ENCODE peak calls at places on chromosome X, in five cellular contexts. One of them, this sample, is unnamed. For H3K27me3, the result is how much of the 10 kb centered on the place peaks cover.

GRCh38 chrX:46165866-46166265 is 379.4 kb downstream of the ZNF674 start:
- DNase-seq in endothelial cell of umbilical vein: no peak
- DNase-seq in CD8-positive, alpha-beta memory T cell: no peak
- DNase-seq in transverse colon: no peak
- DNase-seq in mammary epithelial cell: no peak
- DNase-seq in this sample: no peak

GRCh38 chrX:150099316-150099715 is 161.0 kb upstream of the EOLA2 start:
- DNase-seq in transverse colon: no peak
- DNase-seq in endothelial cell of umbilical vein: peak
- DNase-seq in CD8-positive, alpha-beta memory T cell: no peak
- DNase-seq in mammary epithelial cell: no peak
- DNase-seq in this sample: no peak

GRCh38 chrX:49220100-49220499 is 13.0 kb downstream of the CACNA1F start:
- DNase-seq in CD8-positive, alpha-beta memory T cell: no peak
- DNase-seq in endothelial cell of umbilical vein: no peak
- DNase-seq in mammary epithelial cell: no peak
- DNase-seq in transverse colon: no peak
- DNase-seq in this sample: no peak

GRCh38 chrX:123873956-123874355 is 14.1 kb downstream of the XIAP start:
- DNase-seq in endothelial cell of umbilical vein: peak
- DNase-seq in mammary epithelial cell: no peak
- DNase-seq in CD8-positive, alpha-beta memory T cell: no peak
- DNase-seq in transverse colon: no peak
- DNase-seq in this sample: no peak

GRCh38 chrX:28802625-28803024 is 215.4 kb downstream of the IL1RAPL1 start:
- DNase-seq in endothelial cell of umbilical vein: peak
- DNase-seq in CD8-positive, alpha-beta memory T cell: no peak
- DNase-seq in transverse colon: no peak
- DNase-seq in mammary epithelial cell: no peak
- DNase-seq in this sample: no peak

GRCh38 chrX:84188320-84188834 is 378 bp upstream of the RPS6KA6 start:
- DNase-seq in transverse colon: peak
- DNase-seq in mammary epithelial cell: peak
- DNase-seq in endothelial cell of umbilical vein: peak
- DNase-seq in CD8-positive, alpha-beta memory T cell: peak
- DNase-seq in this sample: peak

GRCh38 chrX:72046447-72046846 is 85.3 kb downstream of the RTL5 start:
- DNase-seq in transverse colon: no peak
- DNase-seq in CD8-positive, alpha-beta memory T cell: no peak
- DNase-seq in mammary epithelial cell: no peak
- DNase-seq in endothelial cell of umbilical vein: peak
- DNase-seq in this sample: no peak

GRCh38 chrX:110001702-110002299 is 1.1 kb upstream of the TMEM164 start:
- DNase-seq in CD8-positive, alpha-beta memory T cell: no peak
- DNase-seq in endothelial cell of umbilical vein: no peak
- DNase-seq in transverse colon: no peak
- DNase-seq in mammary epithelial cell: no peak
- DNase-seq in this sample: peak

GRCh38 chrX:16990839-16991238 is 44.4 kb downstream of the REPS2 start:
- DNase-seq in mammary epithelial cell: no peak
- DNase-seq in CD8-positive, alpha-beta memory T cell: no peak
- DNase-seq in transverse colon: no peak
- DNase-seq in endothelial cell of umbilical vein: no peak
- DNase-seq in this sample: no peak

GRCh38 chrX:16992411-16992810 is 46.0 kb downstream of the REPS2 start:
- DNase-seq in CD8-positive, alpha-beta memory T cell: no peak
- DNase-seq in endothelial cell of umbilical vein: no peak
- DNase-seq in transverse colon: no peak
- DNase-seq in mammary epithelial cell: no peak
- DNase-seq in this sample: no peak

GRCh38 chrX:16992902-16993301 is 46.4 kb downstream of the REPS2 start:
- DNase-seq in endothelial cell of umbilical vein: no peak
- DNase-seq in transverse colon: peak
- DNase-seq in CD8-positive, alpha-beta memory T cell: no peak
- DNase-seq in mammary epithelial cell: no peak
- DNase-seq in this sample: no peak

GRCh38 chrX:16986169-16986568 is 39.7 kb downstream of the REPS2 start:
- DNase-seq in CD8-positive, alpha-beta memory T cell: no peak
- DNase-seq in mammary epithelial cell: no peak
- DNase-seq in endothelial cell of umbilical vein: no peak
- DNase-seq in transverse colon: no peak
- DNase-seq in this sample: no peak

DNA sequence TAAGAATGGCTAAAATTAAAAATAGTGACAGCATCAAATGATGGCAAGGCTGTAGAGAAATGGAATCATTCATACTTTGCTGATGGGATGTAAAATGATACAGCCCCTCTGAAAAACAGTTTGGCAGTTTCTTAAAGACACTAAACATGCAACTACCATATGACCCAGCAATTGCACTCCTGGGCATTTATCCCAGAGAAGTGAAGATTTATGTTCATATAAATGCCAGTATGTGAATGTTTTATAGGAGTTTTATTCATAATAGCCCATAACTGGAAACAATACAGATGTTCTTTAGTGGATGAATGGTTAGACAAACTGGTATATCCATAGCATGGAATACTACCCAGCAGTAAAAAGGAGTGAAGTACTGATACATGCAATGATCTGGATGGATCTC is 43.3 kb downstream of the REPS2 start:
- DNase-seq in CD8-positive, alpha-beta memory T cell: no peak
- DNase-seq in endothelial cell of umbilical vein: no peak
- DNase-seq in transverse colon: no peak
- DNase-seq in mammary epithelial cell: no peak
- DNase-seq in this sample: no peak
- H3K27me3 ChIP-seq in CD8-positive, alpha-beta memory T cell: under half
- H3K27me3 ChIP-seq in endothelial cell of umbilical vein: under half
- H3K27me3 ChIP-seq in transverse colon: under half
- H3K27me3 ChIP-seq in mammary epithelial cell: under half
- H3K27me3 ChIP-seq in this sample: under half

GRCh38 chrX:40084471-40084870 is 13.3 kb downstream of the BCOR start:
- DNase-seq in endothelial cell of umbilical vein: no peak
- DNase-seq in mammary epithelial cell: no peak
- DNase-seq in CD8-positive, alpha-beta memory T cell: no peak
- DNase-seq in transverse colon: no peak
- DNase-seq in this sample: no peak

GRCh38 chrX:40083979-40084359 is 13.8 kb downstream of the BCOR start:
- DNase-seq in CD8-positive, alpha-beta memory T cell: no peak
- DNase-seq in endothelial cell of umbilical vein: no peak
- DNase-seq in mammary epithelial cell: no peak
- DNase-seq in transverse colon: no peak
- DNase-seq in this sample: no peak

GRCh38 chrX:40085714-40086113 is 12.0 kb downstream of the BCOR start:
- DNase-seq in CD8-positive, alpha-beta memory T cell: no peak
- DNase-seq in transverse colon: no peak
- DNase-seq in mammary epithelial cell: no peak
- DNase-seq in endothelial cell of umbilical vein: no peak
- DNase-seq in this sample: no peak

GRCh38 chrX:40086569-40087335 is 11.0 kb downstream of the BCOR start:
- DNase-seq in CD8-positive, alpha-beta memory T cell: no peak
- DNase-seq in mammary epithelial cell: no peak
- DNase-seq in endothelial cell of umbilical vein: no peak
- DNase-seq in transverse colon: no peak
- DNase-seq in this sample: peak

GRCh38 chrX:40085086-40085551 is 12.6 kb downstream of the BCOR start:
- DNase-seq in transverse colon: no peak
- DNase-seq in endothelial cell of umbilical vein: peak
- DNase-seq in mammary epithelial cell: no peak
- DNase-seq in CD8-positive, alpha-beta memory T cell: no peak
- DNase-seq in this sample: no peak
- H3K27me3 ChIP-seq in transverse colon: under half
- H3K27me3 ChIP-seq in endothelial cell of umbilical vein: under half
- H3K27me3 ChIP-seq in mammary epithelial cell: under half
- H3K27me3 ChIP-seq in CD8-positive, alpha-beta memory T cell: under half
- H3K27me3 ChIP-seq in this sample: under half

DNA sequence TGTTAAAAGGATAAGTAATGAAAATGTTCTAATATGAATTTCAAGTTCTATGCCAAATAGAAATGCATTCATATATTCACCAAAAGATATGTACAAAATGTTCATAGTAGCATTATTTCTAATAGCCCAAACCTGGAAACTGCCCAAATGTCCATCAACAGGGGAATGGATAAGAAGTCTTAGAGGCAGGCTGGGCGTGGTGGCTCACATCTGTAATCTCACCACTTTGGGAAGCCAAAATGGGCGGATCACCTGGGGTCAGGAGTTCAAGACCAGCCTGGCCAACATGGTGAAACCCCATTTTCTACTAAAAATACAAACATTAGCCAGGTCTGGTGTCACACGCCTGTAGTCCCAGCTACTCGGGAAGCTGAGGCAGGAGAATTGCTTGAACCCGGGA is 2.3 kb upstream of the HPRT1 start:
- DNase-seq in mammary epithelial cell: no peak
- DNase-seq in CD8-positive, alpha-beta memory T cell: no peak
- DNase-seq in endothelial cell of umbilical vein: no peak
- DNase-seq in transverse colon: no peak
- DNase-seq in this sample: no peak
- H3K27me3 ChIP-seq in mammary epithelial cell: under half
- H3K27me3 ChIP-seq in CD8-positive, alpha-beta memory T cell: under half
- H3K27me3 ChIP-seq in endothelial cell of umbilical vein: under half
- H3K27me3 ChIP-seq in transverse colon: under half
- H3K27me3 ChIP-seq in this sample: under half

DNA sequence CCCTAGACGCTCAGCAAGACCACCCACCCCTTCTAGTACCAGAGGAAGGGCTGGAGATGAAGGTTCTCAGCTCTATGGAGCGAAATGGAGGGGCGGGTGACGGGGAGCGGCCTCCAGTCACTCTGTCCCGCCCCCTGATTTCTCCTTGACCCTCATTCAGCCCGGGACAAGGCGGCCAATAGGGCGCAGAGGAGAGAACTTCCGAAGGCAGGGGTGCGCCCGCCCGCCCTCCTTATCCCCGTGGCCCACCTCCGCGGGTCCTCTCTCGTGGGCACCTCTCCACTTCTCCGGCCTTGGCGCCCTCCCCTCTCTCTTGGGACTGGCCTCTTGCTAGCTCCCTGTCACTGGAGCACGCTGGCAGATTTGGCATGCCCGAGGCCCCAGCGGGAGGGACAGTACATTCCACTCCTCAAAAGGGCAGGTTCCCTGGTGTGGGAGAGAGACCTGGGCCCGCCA is 1.1 kb upstream of the SEPTIN6 start:
- DNase-seq in endothelial cell of umbilical vein: no peak
- DNase-seq in mammary epithelial cell: no peak
- DNase-seq in transverse colon: peak
- DNase-seq in CD8-positive, alpha-beta memory T cell: no peak
- DNase-seq in this sample: peak
- H3K27me3 ChIP-seq in endothelial cell of umbilical vein: under half
- H3K27me3 ChIP-seq in mammary epithelial cell: under half
- H3K27me3 ChIP-seq in transverse colon: under half
- H3K27me3 ChIP-seq in CD8-positive, alpha-beta memory T cell: under half
- H3K27me3 ChIP-seq in this sample: under half

GRCh38 chrX:47179221-47179927 is 14.3 kb upstream of the UBA1 start:
- DNase-seq in endothelial cell of umbilical vein: no peak
- DNase-seq in CD8-positive, alpha-beta memory T cell: no peak
- DNase-seq in transverse colon: no peak
- DNase-seq in mammary epithelial cell: peak
- DNase-seq in this sample: no peak

GRCh38 chrX:47178337-47178736 is 15.3 kb upstream of the UBA1 start:
- DNase-seq in CD8-positive, alpha-beta memory T cell: no peak
- DNase-seq in transverse colon: no peak
- DNase-seq in mammary epithelial cell: no peak
- DNase-seq in endothelial cell of umbilical vein: no peak
- DNase-seq in this sample: no peak

GRCh38 chrX:47181301-47181700 is 12.3 kb upstream of the UBA1 start:
- DNase-seq in transverse colon: no peak
- DNase-seq in mammary epithelial cell: no peak
- DNase-seq in CD8-positive, alpha-beta memory T cell: no peak
- DNase-seq in endothelial cell of umbilical vein: no peak
- DNase-seq in this sample: no peak

GRCh38 chrX:47180346-47180745 is 13.3 kb upstream of the UBA1 start:
- DNase-seq in transverse colon: no peak
- DNase-seq in endothelial cell of umbilical vein: no peak
- DNase-seq in mammary epithelial cell: no peak
- DNase-seq in CD8-positive, alpha-beta memory T cell: no peak
- DNase-seq in this sample: no peak

DNA sequence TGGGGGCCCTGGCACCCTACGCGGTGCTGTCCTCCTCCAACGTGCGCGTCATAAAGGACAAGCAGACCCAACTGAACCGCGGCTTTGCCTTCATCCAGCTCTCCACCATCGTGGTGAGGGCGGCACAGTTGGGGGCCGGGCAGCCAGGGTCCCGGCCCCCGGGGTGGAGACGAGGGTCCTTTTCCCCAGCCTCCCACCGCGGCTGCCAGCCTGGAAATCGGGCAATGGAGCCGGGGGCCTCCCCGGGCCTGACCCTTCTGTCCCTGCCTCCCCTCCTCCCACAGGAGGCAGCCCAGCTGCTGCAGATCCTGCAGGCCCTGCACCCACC is 13.7 kb upstream of the UBA1 start:
- DNase-seq in mammary epithelial cell: no peak
- DNase-seq in endothelial cell of umbilical vein: no peak
- DNase-seq in transverse colon: no peak
- DNase-seq in CD8-positive, alpha-beta memory T cell: no peak
- DNase-seq in this sample: no peak
- H3K27me3 ChIP-seq in mammary epithelial cell: under half
- H3K27me3 ChIP-seq in endothelial cell of umbilical vein: under half
- H3K27me3 ChIP-seq in transverse colon: under half
- H3K27me3 ChIP-seq in CD8-positive, alpha-beta memory T cell: under half
- H3K27me3 ChIP-seq in this sample: under half

GRCh38 chrX:65194547-65194946 is 218.3 kb upstream of the ZC4H2 start:
- DNase-seq in CD8-positive, alpha-beta memory T cell: no peak
- DNase-seq in mammary epithelial cell: no peak
- DNase-seq in endothelial cell of umbilical vein: no peak
- DNase-seq in transverse colon: no peak
- DNase-seq in this sample: no peak

GRCh38 chrX:65195621-65196020 is 219.4 kb upstream of the ZC4H2 start:
- DNase-seq in mammary epithelial cell: no peak
- DNase-seq in transverse colon: peak
- DNase-seq in CD8-positive, alpha-beta memory T cell: no peak
- DNase-seq in endothelial cell of umbilical vein: no peak
- DNase-seq in this sample: no peak

DNA sequence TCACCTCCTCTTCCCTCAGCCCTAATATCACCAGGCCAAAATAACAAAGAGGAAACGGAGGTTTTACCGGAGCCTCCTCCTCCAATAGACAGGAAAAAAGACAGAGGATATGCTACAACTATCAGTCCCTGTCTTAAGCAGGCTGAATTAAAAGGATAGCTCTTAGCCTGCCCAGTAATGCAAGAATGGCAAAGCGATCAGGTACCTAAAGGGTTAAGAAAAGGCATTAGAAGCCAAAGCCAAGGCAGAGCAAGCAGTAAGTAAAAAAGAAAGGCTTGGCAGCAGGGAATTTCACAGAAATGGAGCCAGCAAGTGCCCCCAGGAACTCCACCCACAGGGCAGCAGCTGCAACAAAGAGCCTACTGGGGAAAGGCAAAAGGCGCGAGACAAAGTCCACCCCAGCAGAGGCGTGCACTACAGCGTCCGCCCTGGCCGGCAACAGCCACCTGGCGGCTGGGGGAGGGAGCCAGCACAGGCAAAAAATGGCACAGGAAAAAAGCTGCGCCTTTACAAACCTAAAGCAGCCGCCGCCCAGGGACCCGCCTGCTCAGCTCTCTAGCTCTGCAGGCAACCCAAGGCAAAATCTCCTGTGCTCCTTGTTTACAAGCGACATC is 220.6 kb upstream of the ZC4H2 start:
- DNase-seq in CD8-positive, alpha-beta memory T cell: no peak
- DNase-seq in endothelial cell of umbilical vein: no peak
- DNase-seq in transverse colon: peak
- DNase-seq in mammary epithelial cell: no peak
- DNase-seq in this sample: peak
- H3K27me3 ChIP-seq in CD8-positive, alpha-beta memory T cell: under half
- H3K27me3 ChIP-seq in endothelial cell of umbilical vein: under half
- H3K27me3 ChIP-seq in transverse colon: under half
- H3K27me3 ChIP-seq in mammary epithelial cell: under half
- H3K27me3 ChIP-seq in this sample: under half

This sample was measured in SJCRH30.